ENCODE peak calls at places on chromosome 11, in five cellular contexts. V, K, Z, R and Y are unnamed samples.

GRCh38 chr11:46006418-46007070 is 84.1 kb downstream of the LARGE2 start:
- DNase-seq in V (peak), K (peak), Z (no peak), R (no peak), Y (peak)

GRCh38 chr11:14620027-14620511 is 23.5 kb upstream of the PDE3B start:
- DNase-seq in V (peak), K (no peak), Z (no peak), R (no peak), Y (no peak)

GRCh38 chr11:81030186-81030585 is 1589.4 kb upstream of the TENM4 start:
- DNase-seq in V (no peak), K (no peak), Z (no peak), R (no peak), Y (no peak)

GRCh38 chr11:83057721-83058120 is 14.0 kb downstream of the RAB30 start:
- DNase-seq in V (no peak), K (no peak), Z (no peak), R (no peak), Y (no peak)

GRCh38 chr11:45857834-45858492 is 10.7 kb downstream of the CRY2 start:
- DNase-seq in V (no peak), K (peak), Z (no peak), R (peak), Y (no peak)

GRCh38 chr11:61119571-61119970 is 17.3 kb downstream of the CD5 start:
- DNase-seq in V (no peak), K (no peak), Z (no peak), R (no peak), Y (no peak)

GRCh38 chr11:121328213-121328966 is 35.8 kb downstream of the SC5D start:
- DNase-seq in V (no peak), K (no peak), Z (no peak), R (no peak), Y (no peak)

GRCh38 chr11:57196556-57196955 is 14.8 kb downstream of the LRRC55 start:
- DNase-seq in V (no peak), K (no peak), Z (no peak), R (no peak), Y (no peak)

GRCh38 chr11:114166897-114167323 is 107.4 kb downstream of the ZBTB16 start:
- DNase-seq in V (no peak), K (peak), Z (no peak), R (no peak), Y (peak)

GRCh38 chr11:17978553-17979287 is 34.1 kb downstream of the SERGEF start:
- DNase-seq in V (peak), K (peak), Z (no peak), R (no peak), Y (no peak)

GRCh38 chr11:61149624-61150615 is 11.3 kb downstream of the VPS37C start:
- DNase-seq in V (no peak), K (peak), Z (no peak), R (peak), Y (peak)

GRCh38 chr11:16809901-16810668 is 71.6 kb downstream of the C11orf58 start:
- DNase-seq in V (no peak), K (peak), Z (no peak), R (no peak), Y (no peak)

GRCh38 chr11:122523841-122524531 is 131.5 kb upstream of the UBASH3B start:
- DNase-seq in V (no peak), K (no peak), Z (no peak), R (no peak), Y (no peak)

GRCh38 chr11:99370557-99371200 is 349.9 kb downstream of the CNTN5 start:
- DNase-seq in V (no peak), K (no peak), Z (no peak), R (no peak), Y (peak)

GRCh38 chr11:45563801-45564200 is 101.6 kb downstream of the CHST1 start:
- DNase-seq in V (no peak), K (no peak), Z (no peak), R (no peak), Y (no peak)

GRCh38 chr11:85663781-85664560 is 958 bp downstream of the CREBZF start:
- DNase-seq in V (peak), K (peak), Z (peak), R (peak), Y (no peak)

GRCh38 chr11:44702897-44703296 is 23.9 kb upstream of the TSPAN18 start:
- DNase-seq in V (no peak), K (no peak), Z (no peak), R (no peak), Y (no peak)

GRCh38 chr11:16891964-16892363 is 122.2 kb downstream of the PLEKHA7 start:
- DNase-seq in V (no peak), K (peak), Z (no peak), R (no peak), Y (no peak)

GRCh38 chr11:134932761-134933160 is 520.7 kb upstream of the B3GAT1 start:
- DNase-seq in V (no peak), K (no peak), Z (no peak), R (no peak), Y (no peak)

GRCh38 chr11:9802291-9802861 is 138.5 kb downstream of the SWAP70 start:
- DNase-seq in V (no peak), K (peak), Z (no peak), R (no peak), Y (peak)

GRCh38 chr11:22192642-22193347 is at the start of gene ANO5:
- DNase-seq in V (peak), K (no peak), Z (peak), R (peak), Y (no peak)

GRCh38 chr11:45649544-45650165 is 15.8 kb downstream of the CHST1 start:
- DNase-seq in V (no peak), K (no peak), Z (no peak), R (no peak), Y (no peak)

GRCh38 chr11:130612291-130612802 is 163.9 kb downstream of the ADAMTS15 start:
- DNase-seq in V (no peak), K (no peak), Z (no peak), R (no peak), Y (no peak)

GRCh38 chr11:60831501-60832079 is 10.3 kb upstream of the CCDC86 start:
- DNase-seq in V (no peak), K (peak), Z (no peak), R (no peak), Y (no peak)

GRCh38 chr11:12800032-12800671 is 125.9 kb downstream of the TEAD1 start:
- DNase-seq in V (peak), K (peak), Z (no peak), R (no peak), Y (no peak)

GRCh38 chr11:130738618-130739017 is 177.7 kb downstream of the SNX19 start:
- DNase-seq in V (no peak), K (no peak), Z (no peak), R (no peak), Y (no peak)

GRCh38 chr11:59429924-59430516 is 3.8 kb upstream of the OR5A2 start:
- DNase-seq in V (peak), K (peak), Z (no peak), R (no peak), Y (peak)

GRCh38 chr11:23856654-23857053 is 640.2 kb upstream of the LUZP2 start:
- DNase-seq in V (no peak), K (no peak), Z (no peak), R (no peak), Y (peak)

GRCh38 chr11:12226093-12226492 is 115.7 kb downstream of the MICAL2 start:
- DNase-seq in V (no peak), K (no peak), Z (no peak), R (no peak), Y (no peak)

GRCh38 chr11:119741369-119742262 is 12.6 kb upstream of the NECTIN1 start:
- DNase-seq in V (peak), K (no peak), Z (no peak), R (peak), Y (no peak)

GRCh38 chr11:40178470-40178869 is 1281.0 kb downstream of the LRRC4C start:
- DNase-seq in V (no peak), K (no peak), Z (no peak), R (no peak), Y (no peak)

GRCh38 chr11:58691675-58692074 is 40.1 kb downstream of the GLYAT start:
- DNase-seq in V (no peak), K (no peak), Z (no peak), R (no peak), Y (no peak)

GRCh38 chr11:106063009-106063408 is 14.1 kb downstream of the KBTBD3 start:
- DNase-seq in V (no peak), K (no peak), Z (no peak), R (no peak), Y (no peak)

GRCh38 chr11:124841765-124842700 is 23.2 kb upstream of the ROBO3 start:
- DNase-seq in V (no peak), K (no peak), Z (no peak), R (no peak), Y (no peak)

GRCh38 chr11:27291302-27291889 is 71.6 kb downstream of the CCDC34 start:
- DNase-seq in V (peak), K (no peak), Z (no peak), R (no peak), Y (no peak)

GRCh38 chr11:134691985-134692384 is 279.9 kb upstream of the B3GAT1 start:
- DNase-seq in V (no peak), K (no peak), Z (no peak), R (no peak), Y (no peak)

GRCh38 chr11:131913267-131913666 is 542.9 kb downstream of the NTM start:
- DNase-seq in V (no peak), K (no peak), Z (no peak), R (no peak), Y (no peak)
- TF ChIP-seq CTCF in V (no peak), K (no peak), Z (no peak), R (no peak), Y (no peak)

DNA sequence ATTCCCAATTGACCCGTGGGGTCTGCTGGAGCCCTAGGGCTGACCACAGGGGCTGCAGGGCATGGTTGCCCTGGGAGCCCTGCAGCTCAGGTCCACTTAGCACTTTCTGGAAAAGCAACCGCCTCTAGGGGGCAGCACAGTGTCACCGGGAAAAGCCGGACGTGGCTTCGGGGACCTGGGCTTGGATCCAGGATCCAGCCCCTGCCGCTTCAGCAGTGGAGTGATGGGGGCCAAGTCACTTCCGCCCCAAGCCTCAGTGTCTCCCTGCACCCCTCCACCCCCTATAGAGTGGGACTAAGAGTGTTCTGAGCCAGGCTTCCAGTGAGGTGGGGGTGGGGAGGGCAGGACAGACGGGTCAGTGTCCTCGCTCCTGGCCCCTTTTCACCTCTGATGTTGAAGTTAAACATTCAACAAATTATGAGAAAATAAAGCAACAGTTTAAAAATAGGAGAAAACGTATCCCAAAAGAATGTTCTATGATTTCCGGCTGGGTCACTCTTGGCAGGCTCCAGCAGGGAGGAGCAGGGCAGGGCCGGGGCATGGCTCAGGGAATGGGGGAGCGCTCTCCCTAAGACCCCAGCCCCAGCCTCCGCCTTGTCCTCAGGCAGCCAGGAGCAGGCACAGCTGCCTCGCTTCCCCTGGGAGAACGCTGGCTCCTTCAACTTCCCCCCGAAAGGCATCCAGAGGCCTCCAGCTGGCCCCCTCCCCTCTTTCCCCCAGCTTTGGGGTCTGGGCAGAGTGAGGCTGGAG is 96.5 kb upstream of the FGF3 start:
- DNase-seq in V (peak), K (peak), Z (peak), R (peak), Y (no peak)
- H3K27ac ChIP-seq in V (no peak), K (peak), Z (peak), R (peak), Y (peak)

GRCh38 chr11:11157201-11157600 is 195.8 kb downstream of the CSNK2A3 start:
- DNase-seq in V (no peak), K (no peak), Z (no peak), R (no peak), Y (no peak)
- TF ChIP-seq CTCF in V (no peak), K (peak), Z (no peak), R (peak), Y (peak)

GRCh38 chr11:815675-816432 is 2.9 kb upstream of the PNPLA2 start:
- DNase-seq in V (no peak), K (peak), Z (no peak), R (no peak), Y (no peak)
- H3K27ac ChIP-seq in V (no peak), K (no peak), Z (no peak), R (no peak), Y (no peak)

GRCh38 chr11:66264893-66265292 is 3.5 kb upstream of the RAB1B start:
- DNase-seq in V (no peak), K (no peak), Z (no peak), R (no peak), Y (no peak)
- TF ChIP-seq CTCF in V (no peak), K (peak), Z (peak), R (peak), Y (peak)

DNA sequence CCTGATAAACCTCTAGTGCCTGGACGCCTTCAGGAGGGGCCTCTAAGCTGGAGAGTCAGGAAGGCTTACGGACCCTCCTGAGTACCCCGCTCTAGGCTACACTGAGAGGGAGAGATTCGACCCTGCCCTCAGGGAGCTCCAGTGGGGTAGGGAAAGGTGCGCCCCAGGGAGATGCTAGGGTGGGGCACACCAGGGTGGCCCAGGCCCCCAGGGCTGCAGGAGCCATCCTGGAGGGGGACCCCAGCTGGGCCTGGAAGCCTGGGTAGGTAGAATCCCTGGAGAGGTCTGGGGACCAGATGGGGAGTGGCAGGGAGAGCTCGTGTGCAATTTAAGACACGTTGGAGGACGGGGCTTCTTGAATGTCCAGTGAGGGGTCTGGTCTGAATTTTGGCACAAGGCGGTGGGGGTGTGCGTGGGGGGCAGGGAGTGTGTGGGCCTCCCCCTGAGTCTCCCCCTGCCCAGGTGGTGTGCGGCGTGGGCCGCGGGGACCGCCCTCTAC is 4.7 kb downstream of the CARNS1 start:
- DNase-seq in V (no peak), K (no peak), Z (no peak), R (no peak), Y (no peak)
- H3K27ac ChIP-seq in V (peak), K (no peak), Z (peak), R (peak), Y (peak)

GRCh38 chr11:396511-396947 is 2.5 kb downstream of the PKP3 start:
- DNase-seq in V (peak), K (no peak), Z (no peak), R (peak), Y (no peak)
- TF ChIP-seq CTCF in V (no peak), K (no peak), Z (no peak), R (no peak), Y (peak)

GRCh38 chr11:73323464-73323863 is 15.4 kb downstream of the ARHGEF17 start:
- DNase-seq in V (peak), K (no peak), Z (peak), R (peak), Y (no peak)

GRCh38 chr11:73324116-73324515 is 16.0 kb downstream of the ARHGEF17 start:
- DNase-seq in V (no peak), K (no peak), Z (no peak), R (no peak), Y (no peak)

GRCh38 chr11:73324665-73325035 is 16.6 kb downstream of the ARHGEF17 start:
- DNase-seq in V (no peak), K (no peak), Z (no peak), R (no peak), Y (no peak)

GRCh38 chr11:73326929-73327811 is 19.1 kb downstream of the ARHGEF17 start:
- DNase-seq in V (no peak), K (peak), Z (no peak), R (no peak), Y (no peak)

GRCh38 chr11:73325036-73325981 is 17.2 kb downstream of the ARHGEF17 start:
- DNase-seq in V (no peak), K (no peak), Z (no peak), R (no peak), Y (no peak)
- H3K27ac ChIP-seq in V (peak), K (no peak), Z (peak), R (peak), Y (peak)

GRCh38 chr11:109423860-109424190 is 1.8 kb downstream of the C11orf87 start:
- DNase-seq in V (no peak), K (no peak), Z (no peak), R (no peak), Y (no peak)
- TF ChIP-seq CTCF in V (no peak), K (no peak), Z (no peak), R (no peak), Y (no peak)

GRCh38 chr11:77211594-77212251 is 83.7 kb downstream of the MYO7A start:
- DNase-seq in V (no peak), K (no peak), Z (no peak), R (no peak), Y (no peak)
- H3K27ac ChIP-seq in V (no peak), K (no peak), Z (no peak), R (no peak), Y (no peak)